ENCODE peak calls at places on chromosomes 11 and 22, in ten cellular contexts. Z, U, L, R, P, M, E, B, V and O are unnamed samples.
A peak's percentile ranks its signal among the peaks of the same experiment; 100 is the strongest.

GRCh38 chr11:88533001-88533400 is 195.5 kb upstream of the CTSC start:
- DNase-seq in Z (no peak), U (no peak), L (no peak), R (no peak), P (no peak), M (no peak), E (no peak), B (no peak), V (no peak), O (no peak)

GRCh38 chr11:57618438-57618837 is 21.0 kb downstream of the SERPING1 start:
- DNase-seq in Z (no peak), U (no peak), L (no peak), R (no peak), P (no peak), M (no peak), E (no peak), B (no peak), V (no peak), O (no peak)

GRCh38 chr11:116963813-116964212 is 126.4 kb upstream of the APOA1 start:
- DNase-seq in Z (no peak), U (no peak), L (no peak), R (no peak), P (no peak), M (no peak), E (peak; percentile 1), B (no peak), V (peak; percentile 25), O (no peak)

GRCh38 chr11:70772950-70773349 is 374.6 kb downstream of the CTTN start:
- DNase-seq in Z (no peak), U (peak; percentile 76), L (no peak), R (no peak), P (no peak), M (no peak), E (no peak), B (no peak), V (no peak), O (no peak)

GRCh38 chr22:24285245-24285644 is 14.6 kb downstream of the SPECC1L start:
- DNase-seq in Z (no peak), U (no peak), L (no peak), R (peak; percentile 60), P (no peak), M (no peak), E (no peak), B (no peak), V (no peak), O (no peak)

GRCh38 chr11:64121637-64122410 is 44.1 kb downstream of the MACROD1 start:
- DNase-seq in Z (peak; percentile 84), U (no peak), L (peak; percentile 64), R (no peak), P (no peak), M (peak; percentile 22), E (no peak), B (no peak), V (peak; percentile 60), O (peak; percentile 49)

GRCh38 chr22:44550666-44551491 is 52.8 kb upstream of the RTL6 start:
- DNase-seq in Z (peak; percentile 82), U (no peak), L (peak; percentile 94), R (peak; percentile 75), P (peak; percentile 63), M (peak; percentile 76), E (peak; percentile 93), B (no peak), V (peak; percentile 93), O (peak; percentile 94)

GRCh38 chr11:108568183-108568858 is 25.2 kb downstream of the EXPH5 start:
- DNase-seq in Z (no peak), U (no peak), L (no peak), R (no peak), P (no peak), M (no peak), E (no peak), B (peak; percentile 23), V (no peak), O (no peak)

DNA sequence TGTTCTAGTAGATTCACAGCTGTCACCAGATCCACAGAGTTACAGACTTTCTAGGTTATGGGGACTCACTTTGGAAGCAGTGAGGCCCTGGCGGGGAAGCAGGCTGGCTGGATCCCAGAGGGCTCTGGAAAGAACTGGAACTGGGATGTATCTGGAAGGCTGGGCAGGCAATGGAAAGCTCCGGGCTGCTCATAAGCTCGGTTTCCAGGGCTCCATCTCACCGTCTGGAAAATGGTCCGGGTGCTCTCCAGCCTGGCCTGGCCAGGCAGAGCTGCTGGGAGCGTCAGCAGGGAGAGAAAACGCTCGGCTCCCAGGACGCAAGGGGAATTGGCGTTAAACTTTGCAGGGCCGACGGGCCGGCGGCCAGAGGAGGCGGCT is 339 bp upstream of the SEZ6L start:
- DNase-seq in Z (no peak), U (no peak), L (no peak), R (no peak), P (no peak), M (no peak), E (no peak), B (no peak), V (no peak), O (no peak)
- H3K4me3 ChIP-seq in Z (no peak overlapping the region), U (peak overlapping the region; percentile 51), L (no peak overlapping the region), R (no peak overlapping the region), P (peak overlapping the region; percentile 15), M (no peak overlapping the region), E (no peak overlapping the region), B (no peak overlapping the region), V (no peak overlapping the region), O (no peak overlapping the region)

GRCh38 chr11:27367881-27368280 is 4.9 kb upstream of the CCDC34 start:
- DNase-seq in Z (no peak), U (no peak), L (no peak), R (no peak), P (no peak), M (no peak), E (no peak), B (no peak), V (no peak), O (no peak)

GRCh38 chr11:27372159-27372558 is 9.1 kb upstream of the CCDC34 start:
- DNase-seq in Z (no peak), U (no peak), L (no peak), R (no peak), P (no peak), M (no peak), E (no peak), B (no peak), V (no peak), O (no peak)

GRCh38 chr11:27371490-27371889 is 8.5 kb upstream of the CCDC34 start:
- DNase-seq in Z (no peak), U (no peak), L (no peak), R (no peak), P (no peak), M (no peak), E (no peak), B (no peak), V (no peak), O (no peak)

GRCh38 chr11:27373392-27373791 is 10.4 kb upstream of the CCDC34 start:
- DNase-seq in Z (no peak), U (no peak), L (no peak), R (no peak), P (no peak), M (no peak), E (no peak), B (no peak), V (no peak), O (no peak)

DNA sequence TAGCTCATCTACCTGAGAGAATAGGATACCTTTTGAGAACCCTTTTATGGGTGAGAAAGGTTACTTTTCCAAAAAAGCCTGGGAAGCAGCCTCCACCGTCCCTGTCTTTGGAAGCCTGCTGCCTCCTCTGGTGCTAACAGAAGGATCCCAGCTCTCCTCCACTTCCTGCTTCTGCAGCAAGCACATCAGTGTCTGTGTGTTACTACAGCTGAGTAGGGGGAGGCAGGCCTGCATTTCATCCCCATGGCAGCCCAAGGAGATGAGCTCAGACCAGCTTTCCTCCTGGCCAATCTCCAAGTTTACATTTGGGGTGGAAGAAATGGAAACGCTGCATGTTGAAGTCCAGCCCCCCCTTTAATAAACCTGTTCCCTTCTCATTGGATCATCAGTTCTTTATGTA is 7.4 kb upstream of the CCDC34 start:
- DNase-seq in Z (no peak), U (no peak), L (no peak), R (no peak), P (no peak), M (no peak), E (no peak), B (no peak), V (no peak), O (no peak)
- TF ChIP-seq CTCF in Z (no peak), U (no peak), L (no peak), R (no peak), P (no peak), M (no peak), E (no peak), B (no peak), V (no peak), O (no peak)

DNA sequence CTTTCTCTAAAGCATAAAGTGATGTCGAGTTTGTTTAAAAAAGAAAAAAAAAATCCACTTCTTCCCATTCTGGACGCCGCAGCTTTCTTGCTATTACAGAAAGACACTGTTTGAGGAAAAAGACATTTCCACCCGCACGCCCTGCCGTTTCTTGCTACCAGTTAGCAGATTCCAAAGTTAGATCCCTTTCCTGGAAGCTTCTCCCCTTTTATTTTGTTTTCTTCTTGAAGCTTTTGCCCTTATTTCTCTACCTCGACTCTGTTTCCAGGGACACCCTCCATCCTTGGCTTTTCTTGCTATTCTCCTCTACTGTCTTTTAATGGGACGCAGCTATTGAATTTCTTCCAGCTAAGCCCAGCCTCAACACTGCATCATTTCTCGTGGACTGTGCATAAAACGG is 1.5 kb downstream of the GRIA4 start:
- DNase-seq in Z (no peak), U (peak; percentile 2), L (no peak), R (no peak), P (no peak), M (no peak), E (no peak), B (no peak), V (no peak), O (no peak)
- H3K4me3 ChIP-seq in Z (peak overlapping the region; percentile 63), U (peak overlapping the region; percentile 71), L (no peak overlapping the region), R (no peak overlapping the region), P (no peak overlapping the region), M (no peak overlapping the region), E (no peak overlapping the region), B (no peak overlapping the region), V (no peak overlapping the region), O (no peak overlapping the region)

GRCh38 chr11:67687986-67688385 is 13.6 kb upstream of the ALDH3B2 start:
- DNase-seq in Z (no peak), U (no peak), L (no peak), R (no peak), P (no peak), M (no peak), E (no peak), B (no peak), V (no peak), O (no peak)

GRCh38 chr11:67694875-67695555 is 20.6 kb upstream of the ALDH3B2 start:
- DNase-seq in Z (no peak), U (no peak), L (no peak), R (no peak), P (no peak), M (no peak), E (no peak), B (no peak), V (no peak), O (no peak)

GRCh38 chr11:67689178-67689577 is 14.8 kb upstream of the ALDH3B2 start:
- DNase-seq in Z (no peak), U (no peak), L (no peak), R (no peak), P (no peak), M (no peak), E (no peak), B (no peak), V (no peak), O (no peak)

GRCh38 chr11:67695606-67696005 is 21.2 kb upstream of the ALDH3B2 start:
- DNase-seq in Z (no peak), U (no peak), L (no peak), R (no peak), P (no peak), M (no peak), E (no peak), B (no peak), V (no peak), O (no peak)

DNA sequence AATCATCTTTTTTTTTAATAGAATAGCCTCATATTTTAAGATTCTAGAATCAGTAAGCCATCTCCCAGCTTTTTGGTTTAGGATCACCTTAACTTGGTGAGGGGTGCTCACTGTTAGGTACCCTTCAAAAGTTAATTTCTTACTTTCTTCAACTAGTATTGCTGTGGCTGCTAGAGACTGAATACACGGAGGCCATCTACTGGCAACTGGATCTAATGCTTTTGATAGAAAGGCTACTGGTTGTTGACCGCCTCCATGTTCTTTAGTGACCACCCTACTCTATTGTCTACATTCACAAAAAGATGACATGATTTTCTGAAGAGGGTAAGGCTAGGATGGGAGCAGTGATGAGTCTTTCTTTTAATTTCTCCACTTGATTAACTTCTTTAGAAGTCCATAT is 16.7 kb upstream of the ALDH3B2 start:
- DNase-seq in Z (no peak), U (peak; percentile 22), L (no peak), R (no peak), P (no peak), M (peak; percentile 29), E (peak; percentile 45), B (no peak), V (no peak), O (peak; percentile 5)
- TF ChIP-seq CTCF in Z (peak; percentile 45), U (peak; percentile 27), L (peak; percentile 26), R (no peak), P (no peak), M (peak; percentile 73), E (peak; percentile 58), B (no peak), V (peak; percentile 26), O (peak; percentile 29)